ENCODE peak calls at places on chromosomes 2 and 18, in six cellular contexts. S is cardiac muscle cell, W is sigmoid colon, L is lower leg skin, P is GM10248, O is AG09309. T is an unnamed sample.

GRCh38 chr2:183951636-183952035 is 646.7 kb upstream of the ZNF804A start:
- DNase-seq in S (no peak), W (no peak), L (no peak), P (no peak), O (no peak), T (no peak)

GRCh38 chr2:71531522-71532047 is 78.2 kb downstream of the DYSF start:
- DNase-seq in S (peak; percentile 23), W (no peak), L (peak; percentile 34), P (no peak), O (no peak), T (peak; percentile 24)

GRCh38 chr18:25737710-25738251 is 352.6 kb downstream of the SS18 start:
- DNase-seq in S (peak; percentile 77), W (no peak), L (no peak), P (no peak), O (peak; percentile 78), T (no peak)

GRCh38 chr2:104840916-104841315 is 13.0 kb upstream of the POU3F3 start:
- DNase-seq in S (no peak), W (no peak), L (no peak), P (no peak), O (no peak), T (no peak)

GRCh38 chr18:48997985-48998831 is 47.4 kb upstream of the SMAD7 start:
- DNase-seq in S (peak; percentile 92), W (peak; percentile 82), L (peak; percentile 95), P (peak; percentile 55), O (peak; percentile 92), T (no peak)

GRCh38 chr2:209809256-209809655 is 37.6 kb downstream of the UNC80 start:
- DNase-seq in S (no peak), W (no peak), L (no peak), P (no peak), O (no peak), T (no peak)

GRCh38 chr18:54232485-54233227 is 8.2 kb upstream of the MBD2 start:
- DNase-seq in S (peak; percentile 40), W (no peak), L (no peak), P (no peak), O (no peak), T (no peak)

GRCh38 chr18:13401404-13401803 is 182.8 kb downstream of the LDLRAD4 start:
- DNase-seq in S (no peak), W (no peak), L (peak; percentile 50), P (no peak), O (no peak), T (peak; percentile 41)

GRCh38 chr2:95121495-95122196 is at the start of gene MRPS5:
- DNase-seq in S (peak; percentile 76), W (peak; percentile 87), L (peak; percentile 96), P (peak; percentile 95), O (peak; percentile 4), T (peak; percentile 90)

GRCh38 chr2:134407154-134407890 is 153.4 kb downstream of the MGAT5 start:
- DNase-seq in S (no peak), W (no peak), L (no peak), P (no peak), O (no peak), T (no peak)

GRCh38 chr18:49731860-49732311 is 81.4 kb downstream of the ACAA2 start:
- DNase-seq in S (no peak), W (no peak), L (no peak), P (no peak), O (no peak), T (no peak)

GRCh38 chr2:65353046-65353445 is 79.4 kb downstream of the SPRED2 start:
- DNase-seq in S (no peak), W (no peak), L (no peak), P (no peak), O (no peak), T (no peak)
- TF ChIP-seq CTCF in S (no peak), W (no peak), L (no peak), P (peak; percentile 13), O (no peak), T (no peak)

GRCh38 chr2:106562232-106562631 is 75.1 kb downstream of the CD8B2 start:
- DNase-seq in S (no peak), W (peak; percentile 50), L (no peak), P (no peak), O (no peak), T (no peak)

GRCh38 chr2:106561356-106561755 is 74.2 kb downstream of the CD8B2 start:
- DNase-seq in S (no peak), W (peak; percentile 65), L (no peak), P (no peak), O (no peak), T (no peak)

GRCh38 chr2:106560773-106561172 is 73.6 kb downstream of the CD8B2 start:
- DNase-seq in S (no peak), W (no peak), L (peak; percentile 54), P (no peak), O (no peak), T (no peak)

GRCh38 chr2:106561803-106562202 is 74.6 kb downstream of the CD8B2 start:
- DNase-seq in S (no peak), W (peak; percentile 36), L (no peak), P (no peak), O (no peak), T (no peak)

GRCh38 chr2:106562826-106563594 is 75.8 kb downstream of the CD8B2 start:
- DNase-seq in S (peak; percentile 26), W (peak; percentile 60), L (no peak), P (no peak), O (no peak), T (no peak)
- TF ChIP-seq CTCF in S (no peak), W (no peak), L (no peak), P (no peak), O (peak; percentile 10), T (no peak)

GRCh38 chr2:55050133-55050994 is at the start of gene RTN4:
- DNase-seq in S (peak; percentile 100), W (peak; percentile 100), L (peak; percentile 100), P (peak; percentile 97), O (peak; percentile 97), T (peak; percentile 99)

GRCh38 chr2:55051026-55051866 is 995 bp upstream of the RTN4 start:
- DNase-seq in S (peak; percentile 98), W (peak; percentile 94), L (peak; percentile 92), P (no peak), O (peak; percentile 99), T (peak; percentile 35)

GRCh38 chr2:55054476-55054875 is 4.2 kb upstream of the RTN4 start:
- DNase-seq in S (no peak), W (no peak), L (no peak), P (peak; percentile 41), O (no peak), T (peak; percentile 53)

GRCh38 chr2:55054076-55054475 is 3.8 kb upstream of the RTN4 start:
- DNase-seq in S (no peak), W (no peak), L (no peak), P (no peak), O (no peak), T (peak; percentile 12)

DNA sequence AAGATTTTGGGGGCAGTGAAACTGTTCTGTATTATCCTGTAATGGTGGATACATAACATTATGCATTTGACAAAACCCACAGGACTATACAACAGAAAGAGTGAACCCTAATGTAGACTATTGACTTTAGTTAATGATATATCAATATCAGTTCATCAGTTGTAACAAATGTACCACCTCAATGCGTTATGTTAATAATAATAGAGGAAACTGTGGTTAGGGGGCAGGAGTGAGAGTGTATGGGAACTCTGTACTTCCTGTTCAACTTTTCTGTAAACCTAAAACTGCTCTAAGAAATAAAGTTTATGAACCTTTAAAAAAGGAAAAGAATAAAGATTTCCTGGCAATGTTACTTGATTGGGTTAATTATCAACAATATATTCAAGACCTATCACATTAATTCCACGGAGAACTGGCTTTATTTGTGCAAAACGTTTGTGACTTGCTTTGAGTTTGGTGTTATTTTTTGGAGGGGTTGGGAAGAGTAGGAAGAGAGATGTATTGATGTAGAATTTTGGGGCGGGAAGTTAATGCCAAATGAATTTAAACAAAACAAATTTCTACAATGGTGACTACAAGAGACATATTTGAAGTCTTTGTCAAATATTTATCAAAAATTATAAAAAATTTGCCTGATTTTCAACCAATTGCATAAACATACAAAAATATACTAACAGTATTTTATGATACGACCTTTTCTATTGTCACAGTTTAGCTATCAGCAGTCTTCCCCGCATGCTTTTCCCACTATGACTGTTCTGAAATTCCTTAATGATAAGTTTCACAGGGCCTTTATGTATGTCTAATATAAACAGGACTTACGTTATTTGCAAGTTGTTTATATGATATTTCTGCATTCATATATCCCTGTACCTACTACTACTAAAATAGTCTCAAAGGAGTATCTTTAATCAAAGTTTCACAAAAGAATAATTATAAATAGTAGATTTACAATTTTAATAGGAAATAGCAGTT is 2.1 kb upstream of the RTN4 start:
- DNase-seq in S (no peak), W (no peak), L (no peak), P (no peak), O (no peak), T (no peak)
- TF ChIP-seq CTCF in S (no peak), W (no peak), L (no peak), P (no peak), O (no peak), T (no peak)

DNA sequence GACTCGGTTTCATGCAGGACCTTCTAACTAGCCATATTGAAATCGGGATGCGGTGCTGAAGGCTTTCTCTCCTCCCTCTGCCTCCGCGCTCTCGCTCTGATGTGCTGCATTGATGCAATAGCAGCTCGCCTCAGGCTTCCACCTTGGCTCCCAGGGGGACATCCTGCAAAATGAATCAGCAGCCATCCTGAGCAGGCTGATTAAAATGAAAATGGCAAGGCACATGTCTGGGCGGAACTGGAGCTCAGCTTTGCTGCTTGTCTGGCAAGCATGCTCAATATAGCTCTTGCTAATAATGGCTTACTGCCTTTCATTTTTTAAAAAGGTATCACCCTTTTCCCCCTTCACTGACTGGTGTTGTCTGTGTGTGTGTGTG is 818 bp upstream of the MYT1L start:
- DNase-seq in S (no peak), W (no peak), L (no peak), P (no peak), O (no peak), T (no peak)
- TF ChIP-seq CTCF in S (no peak), W (no peak), L (no peak), P (no peak), O (no peak), T (no peak)

DNA sequence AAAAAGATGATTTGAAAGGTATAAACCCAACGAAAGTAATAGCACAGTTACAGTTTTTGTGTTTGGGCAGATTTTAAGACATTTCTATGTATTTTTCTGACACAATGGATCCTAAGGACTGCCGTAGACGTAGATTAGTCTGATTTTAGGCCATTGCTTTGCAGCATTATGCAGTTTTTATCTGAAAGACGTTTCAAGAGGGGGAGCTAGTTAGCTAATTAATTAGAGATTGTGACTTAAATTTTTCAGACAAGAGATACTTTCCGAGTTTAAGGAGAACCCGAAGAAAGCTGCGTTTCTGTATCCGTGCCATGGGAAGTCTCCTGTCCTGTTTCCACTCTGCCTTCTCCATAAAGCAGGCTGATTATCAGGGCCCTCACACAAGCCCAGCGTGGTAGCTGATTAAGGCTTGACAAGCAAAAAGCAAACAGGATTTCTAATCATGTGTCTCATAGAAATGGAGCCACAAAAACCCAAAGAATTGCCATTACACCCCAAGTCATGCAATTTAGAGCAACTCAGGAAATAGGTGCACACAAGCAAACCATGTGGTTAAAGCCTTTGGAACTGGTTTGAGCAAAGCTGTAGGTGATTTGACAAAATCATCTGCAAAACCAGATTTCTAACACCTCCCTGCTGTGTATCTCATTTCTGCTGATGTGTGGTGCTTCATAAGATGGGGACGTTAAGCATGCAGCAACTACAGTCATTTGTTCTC is 808.1 kb downstream of the RNF144A start:
- DNase-seq in S (peak; percentile 22), W (no peak), L (no peak), P (no peak), O (no peak), T (peak; percentile 46)
- TF ChIP-seq CTCF in S (no peak), W (peak; percentile 5), L (no peak), P (peak; percentile 11), O (no peak), T (no peak)

GRCh38 chr2:18889565-18890332 is 300.4 kb upstream of the NT5C1B start:
- DNase-seq in S (no peak), W (peak; percentile 70), L (no peak), P (no peak), O (no peak), T (no peak)

GRCh38 chr2:18885457-18885856 is 296.1 kb upstream of the NT5C1B start:
- DNase-seq in S (no peak), W (no peak), L (no peak), P (no peak), O (no peak), T (no peak)

GRCh38 chr2:18883626-18884456 is 294.5 kb upstream of the NT5C1B start:
- DNase-seq in S (peak; percentile 41), W (no peak), L (no peak), P (no peak), O (no peak), T (peak; percentile 33)
- TF ChIP-seq CTCF in S (peak; percentile 39), W (no peak), L (no peak), P (peak; percentile 33), O (peak; percentile 48), T (no peak)

T was measured in activated CD8-positive, alpha-beta T cell treated with anti-CD3 and anti-CD28 coated beads for 36 hours.